ENCODE peak calls at places on chromosome 2, in four cellular contexts. Q, F, U and P are unnamed samples.

GRCh38 chr2:86393521-86394490 is 47.4 kb upstream of the KDM3A start:
- DNase-seq in Q (peak), F (peak), U (no peak), P (peak)

GRCh38 chr2:125167820-125168219 is 1142.7 kb downstream of the CNTNAP5 start:
- DNase-seq in Q (peak), F (no peak), U (no peak), P (no peak)

GRCh38 chr2:230209422-230210051 is 10.2 kb downstream of the SP110 start:
- DNase-seq in Q (no peak), F (peak), U (no peak), P (no peak)

GRCh38 chr2:119520696-119521436 is 3.4 kb downstream of the SCTR start:
- DNase-seq in Q (no peak), F (no peak), U (no peak), P (no peak)

GRCh38 chr2:128477026-128477820 is 158.6 kb upstream of the HS6ST1 start:
- DNase-seq in Q (no peak), F (no peak), U (no peak), P (no peak)

GRCh38 chr2:106107509-106108131 is 86.5 kb downstream of the UXS1 start:
- DNase-seq in Q (peak), F (no peak), U (no peak), P (peak)

GRCh38 chr2:169361706-169362345 is 508 bp downstream of the LRP2 start:
- DNase-seq in Q (no peak), F (peak), U (no peak), P (no peak)

GRCh38 chr2:127434515-127434914 is 16.3 kb downstream of the PROC start:
- DNase-seq in Q (no peak), F (no peak), U (no peak), P (no peak)

GRCh38 chr2:70133521-70134348 is 46.5 kb downstream of the PCBP1 start:
- DNase-seq in Q (no peak), F (no peak), U (no peak), P (no peak)

GRCh38 chr2:112793449-112793978 is 9.2 kb upstream of the IL1A start:
- DNase-seq in Q (no peak), F (peak), U (no peak), P (peak)